ENCODE peak calls at places on chromosomes 12 and 14, in four cellular contexts. Y, Q, B and D are unnamed samples.

GRCh38 chr12:78248321-78248720 is 417.6 kb downstream of the NAV3 start:
- DNase-seq in Q (no peak), Y (no peak), B (no peak), D (no peak)

GRCh38 chr14:60250318-60251035 is 1.5 kb downstream of the PPM1A start:
- DNase-seq in B (no peak), Q (no peak), Y (peak), D (peak)

GRCh38 chr12:96908170-96908675 is 1.2 kb downstream of the NEDD1 start:
- DNase-seq in Y (no peak), B (peak), Q (no peak), D (no peak)

GRCh38 chr14:60922050-60922449 is 58.8 kb downstream of the TRMT5 start:
- DNase-seq in B (no peak), Y (no peak), Q (no peak), D (no peak)

GRCh38 chr12:123266679-123267277 is 4.9 kb downstream of the CDK2AP1 start:
- DNase-seq in Y (no peak), B (no peak), Q (no peak), D (no peak)

GRCh38 chr14:93232159-93232558 is 25.1 kb downstream of the UBR7 start:
- DNase-seq in Q (no peak), B (no peak), Y (no peak), D (no peak)

GRCh38 chr14:54493293-54493692 is 4.5 kb upstream of the GMFB start:
- DNase-seq in Q (no peak), B (no peak), Y (peak), D (peak)

GRCh38 chr12:26748741-26749431 is 84.1 kb downstream of the ITPR2 start:
- DNase-seq in Y (no peak), B (no peak), Q (no peak), D (no peak)

GRCh38 chr12:51907083-51907863 is at the start of gene ACVRL1:
- DNase-seq in B (no peak), Q (no peak), Y (no peak), D (peak)

GRCh38 chr14:100362311-100362927 is 39.3 kb downstream of the SLC25A47 start:
- DNase-seq in Q (no peak), Y (peak), B (no peak), D (no peak)

GRCh38 chr12:106205208-106206069 is 42.4 kb downstream of the CKAP4 start:
- DNase-seq in Y (peak), B (no peak), Q (no peak), D (no peak)

GRCh38 chr12:109052415-109053323 is at the start of gene USP30:
- DNase-seq in Q (peak), B (peak), Y (peak), D (peak)

GRCh38 chr12:18224745-18225144 is 36.6 kb upstream of the PIK3C2G start:
- DNase-seq in Y (no peak), B (no peak), Q (peak), D (peak)

GRCh38 chr12:46461459-46461858 is 88.9 kb upstream of the SLC38A2 start:
- DNase-seq in B (no peak), Q (no peak), Y (no peak), D (peak)

GRCh38 chr12:81819991-81820633 is 61.0 kb upstream of the PPFIA2 start:
- DNase-seq in B (no peak), Y (no peak), Q (no peak), D (no peak)

GRCh38 chr12:27163048-27163715 is 80.8 kb upstream of the C12orf71 start:
- DNase-seq in Y (peak), Q (no peak), B (no peak), D (no peak)

GRCh38 chr14:36430662-36431084 is 89.4 kb downstream of the NKX2-1 start:
- DNase-seq in Q (no peak), Y (no peak), B (no peak), D (no peak)

GRCh38 chr14:78848234-78848820 is 678.2 kb downstream of the NRXN3 start:
- DNase-seq in Q (no peak), B (peak), Y (peak), D (peak)

GRCh38 chr14:80095623-80096022 is 115.7 kb downstream of the DIO2 start:
- DNase-seq in B (no peak), Y (no peak), Q (no peak), D (no peak)

GRCh38 chr12:5846950-5847349 is 98.1 kb downstream of the ANO2 start:
- DNase-seq in B (no peak), Q (no peak), Y (no peak), D (no peak)

GRCh38 chr14:20436363-20436755 is 393 bp upstream of the KLHL33 start:
- DNase-seq in Q (no peak), B (no peak), Y (no peak), D (no peak)

GRCh38 chr14:93954900-93955891 is 21.2 kb downstream of the ASB2 start:
- DNase-seq in B (peak), Y (peak), Q (no peak), D (no peak)

GRCh38 chr14:106039400-106039799 is 513.0 kb downstream of the TMEM121 start:
- DNase-seq in Y (peak), Q (no peak), B (peak), D (no peak)

GRCh38 chr12:105951732-105952131 is 187.0 kb downstream of the NUAK1 start:
- DNase-seq in Q (no peak), B (no peak), Y (no peak), D (no peak)